ENCODE peak calls at places on chromosomes 5 and 9, in ten cellular contexts. One of them, this sample, is unnamed.

GRCh38 chr9:137058651-137059234 is 4.9 kb upstream of the ENTPD2 start:
- DNase-seq in tibial artery: no peak
- DNase-seq in skeletal muscle cell: no peak
- DNase-seq in Peyer's patch: no peak
- DNase-seq in dermis blood vessel endothelial cell: no peak
- DNase-seq in Right ventricle myocardium inferior: no peak
- DNase-seq in GM23248: no peak
- DNase-seq in GDM1: no peak
- DNase-seq in esophagus squamous epithelium: no peak
- DNase-seq in T-helper 1 cell: no peak
- DNase-seq in this sample: no peak

GRCh38 chr9:112520646-112521045 is 34.0 kb downstream of the KIAA1958 start:
- DNase-seq in tibial artery: no peak
- DNase-seq in skeletal muscle cell: no peak
- DNase-seq in Peyer's patch: no peak
- DNase-seq in dermis blood vessel endothelial cell: no peak
- DNase-seq in Right ventricle myocardium inferior: no peak
- DNase-seq in GM23248: no peak
- DNase-seq in GDM1: no peak
- DNase-seq in esophagus squamous epithelium: no peak
- DNase-seq in T-helper 1 cell: no peak
- DNase-seq in this sample: no peak

GRCh38 chr9:127938298-127938690 is 640 bp upstream of the DPM2 start:
- DNase-seq in tibial artery: no peak
- DNase-seq in skeletal muscle cell: no peak
- DNase-seq in Peyer's patch: no peak
- DNase-seq in dermis blood vessel endothelial cell: peak; percentile 41
- DNase-seq in Right ventricle myocardium inferior: peak; percentile 55
- DNase-seq in GM23248: peak; percentile 33
- DNase-seq in GDM1: no peak
- DNase-seq in esophagus squamous epithelium: no peak
- DNase-seq in T-helper 1 cell: no peak
- DNase-seq in this sample: no peak

GRCh38 chr5:122492675-122493074 is 180.6 kb downstream of the SNCAIP start:
- DNase-seq in tibial artery: no peak
- DNase-seq in skeletal muscle cell: no peak
- DNase-seq in Peyer's patch: no peak
- DNase-seq in dermis blood vessel endothelial cell: peak; percentile 22
- DNase-seq in Right ventricle myocardium inferior: no peak
- DNase-seq in GM23248: peak; percentile 24
- DNase-seq in GDM1: no peak
- DNase-seq in esophagus squamous epithelium: no peak
- DNase-seq in T-helper 1 cell: no peak
- DNase-seq in this sample: no peak

GRCh38 chr5:122424211-122424610 is 112.2 kb downstream of the SNCAIP start:
- DNase-seq in tibial artery: no peak
- DNase-seq in skeletal muscle cell: no peak
- DNase-seq in Peyer's patch: no peak
- DNase-seq in dermis blood vessel endothelial cell: no peak
- DNase-seq in Right ventricle myocardium inferior: no peak
- DNase-seq in GM23248: no peak
- DNase-seq in GDM1: no peak
- DNase-seq in esophagus squamous epithelium: no peak
- DNase-seq in T-helper 1 cell: no peak
- DNase-seq in this sample: no peak

GRCh38 chr5:115096034-115096769 is 73.5 kb downstream of the TRIM36 start:
- DNase-seq in tibial artery: no peak
- DNase-seq in skeletal muscle cell: no peak
- DNase-seq in Peyer's patch: no peak
- DNase-seq in dermis blood vessel endothelial cell: no peak
- DNase-seq in Right ventricle myocardium inferior: no peak
- DNase-seq in GM23248: no peak
- DNase-seq in GDM1: no peak
- DNase-seq in esophagus squamous epithelium: no peak
- DNase-seq in T-helper 1 cell: no peak
- DNase-seq in this sample: no peak

GRCh38 chr5:140567871-140568270 is 3.2 kb downstream of the SLC35A4 start:
- DNase-seq in tibial artery: no peak
- DNase-seq in skeletal muscle cell: no peak
- DNase-seq in Peyer's patch: peak; percentile 8
- DNase-seq in dermis blood vessel endothelial cell: no peak
- DNase-seq in Right ventricle myocardium inferior: no peak
- DNase-seq in GM23248: no peak
- DNase-seq in GDM1: no peak
- DNase-seq in esophagus squamous epithelium: no peak
- DNase-seq in T-helper 1 cell: no peak
- DNase-seq in this sample: no peak

GRCh38 chr5:138972836-138973235 is 97.7 kb upstream of the LRRTM2 start:
- DNase-seq in tibial artery: no peak
- DNase-seq in skeletal muscle cell: no peak
- DNase-seq in Peyer's patch: no peak
- DNase-seq in dermis blood vessel endothelial cell: no peak
- DNase-seq in Right ventricle myocardium inferior: no peak
- DNase-seq in GM23248: no peak
- DNase-seq in GDM1: no peak
- DNase-seq in esophagus squamous epithelium: no peak
- DNase-seq in T-helper 1 cell: no peak
- DNase-seq in this sample: no peak

GRCh38 chr5:174535691-174536090 is 188.7 kb upstream of the MSX2 start:
- DNase-seq in tibial artery: no peak
- DNase-seq in skeletal muscle cell: no peak
- DNase-seq in Peyer's patch: no peak
- DNase-seq in dermis blood vessel endothelial cell: no peak
- DNase-seq in Right ventricle myocardium inferior: no peak
- DNase-seq in GM23248: no peak
- DNase-seq in GDM1: no peak
- DNase-seq in esophagus squamous epithelium: no peak
- DNase-seq in T-helper 1 cell: no peak
- DNase-seq in this sample: no peak

GRCh38 chr9:36443581-36443980 is 43.5 kb upstream of the RNF38 start:
- DNase-seq in tibial artery: no peak
- DNase-seq in skeletal muscle cell: no peak
- DNase-seq in Peyer's patch: no peak
- DNase-seq in dermis blood vessel endothelial cell: no peak
- DNase-seq in Right ventricle myocardium inferior: no peak
- DNase-seq in GM23248: peak; percentile 57
- DNase-seq in GDM1: no peak
- DNase-seq in esophagus squamous epithelium: no peak
- DNase-seq in T-helper 1 cell: no peak
- DNase-seq in this sample: no peak

GRCh38 chr5:145014109-145014508 is 821.0 kb downstream of the PRELID2 start:
- DNase-seq in tibial artery: no peak
- DNase-seq in skeletal muscle cell: no peak
- DNase-seq in Peyer's patch: no peak
- DNase-seq in dermis blood vessel endothelial cell: no peak
- DNase-seq in Right ventricle myocardium inferior: no peak
- DNase-seq in GM23248: no peak
- DNase-seq in GDM1: no peak
- DNase-seq in esophagus squamous epithelium: no peak
- DNase-seq in T-helper 1 cell: no peak
- DNase-seq in this sample: no peak

GRCh38 chr5:18772475-18772874 is 1138.2 kb downstream of the TAF11L14 start:
- DNase-seq in tibial artery: no peak
- DNase-seq in skeletal muscle cell: peak; percentile 20
- DNase-seq in Peyer's patch: no peak
- DNase-seq in dermis blood vessel endothelial cell: no peak
- DNase-seq in Right ventricle myocardium inferior: no peak
- DNase-seq in GM23248: no peak
- DNase-seq in GDM1: no peak
- DNase-seq in esophagus squamous epithelium: no peak
- DNase-seq in T-helper 1 cell: no peak
- DNase-seq in this sample: no peak

GRCh38 chr9:32665101-32665500 is 29.6 kb upstream of the TAF1L start:
- DNase-seq in tibial artery: no peak
- DNase-seq in skeletal muscle cell: peak; percentile 24
- DNase-seq in Peyer's patch: no peak
- DNase-seq in dermis blood vessel endothelial cell: peak; percentile 3
- DNase-seq in Right ventricle myocardium inferior: no peak
- DNase-seq in GM23248: peak; percentile 69
- DNase-seq in GDM1: no peak
- DNase-seq in esophagus squamous epithelium: no peak
- DNase-seq in T-helper 1 cell: no peak
- DNase-seq in this sample: no peak

GRCh38 chr9:114429488-114429887 is 41.7 kb upstream of the AKNA start:
- DNase-seq in tibial artery: no peak
- DNase-seq in skeletal muscle cell: no peak
- DNase-seq in Peyer's patch: no peak
- DNase-seq in dermis blood vessel endothelial cell: no peak
- DNase-seq in Right ventricle myocardium inferior: no peak
- DNase-seq in GM23248: no peak
- DNase-seq in GDM1: no peak
- DNase-seq in esophagus squamous epithelium: no peak
- DNase-seq in T-helper 1 cell: no peak
- DNase-seq in this sample: no peak

GRCh38 chr9:36922548-36922947 is 111.5 kb downstream of the PAX5 start:
- DNase-seq in tibial artery: no peak
- DNase-seq in skeletal muscle cell: no peak
- DNase-seq in Peyer's patch: no peak
- DNase-seq in dermis blood vessel endothelial cell: no peak
- DNase-seq in Right ventricle myocardium inferior: no peak
- DNase-seq in GM23248: peak; percentile 5
- DNase-seq in GDM1: no peak
- DNase-seq in esophagus squamous epithelium: no peak
- DNase-seq in T-helper 1 cell: no peak
- DNase-seq in this sample: no peak

GRCh38 chr5:181190711-181191525 is 14.1 kb downstream of the TRIM7 start:
- DNase-seq in tibial artery: peak; percentile 31
- DNase-seq in skeletal muscle cell: no peak
- DNase-seq in Peyer's patch: peak; percentile 56
- DNase-seq in dermis blood vessel endothelial cell: peak; percentile 73
- DNase-seq in Right ventricle myocardium inferior: peak; percentile 84
- DNase-seq in GM23248: peak; percentile 72
- DNase-seq in GDM1: no peak
- DNase-seq in esophagus squamous epithelium: no peak
- DNase-seq in T-helper 1 cell: peak; percentile 51
- DNase-seq in this sample: no peak

GRCh38 chr9:88949425-88949824 is 41.8 kb upstream of the S1PR3 start:
- DNase-seq in tibial artery: no peak
- DNase-seq in skeletal muscle cell: peak; percentile 88
- DNase-seq in Peyer's patch: no peak
- DNase-seq in dermis blood vessel endothelial cell: peak; percentile 87
- DNase-seq in Right ventricle myocardium inferior: no peak
- DNase-seq in GM23248: peak; percentile 33
- DNase-seq in GDM1: no peak
- DNase-seq in esophagus squamous epithelium: no peak
- DNase-seq in T-helper 1 cell: no peak
- DNase-seq in this sample: no peak

GRCh38 chr5:14264605-14265316 is 121.6 kb downstream of the TRIO start:
- DNase-seq in tibial artery: peak; percentile 87
- DNase-seq in skeletal muscle cell: peak; percentile 78
- DNase-seq in Peyer's patch: peak; percentile 86
- DNase-seq in dermis blood vessel endothelial cell: peak; percentile 96
- DNase-seq in Right ventricle myocardium inferior: peak; percentile 94
- DNase-seq in GM23248: peak; percentile 98
- DNase-seq in GDM1: peak; percentile 68
- DNase-seq in esophagus squamous epithelium: peak; percentile 49
- DNase-seq in T-helper 1 cell: peak; percentile 32
- DNase-seq in this sample: peak; percentile 83

GRCh38 chr5:125045647-125046046 is 299.2 kb upstream of the ZNF608 start:
- DNase-seq in tibial artery: no peak
- DNase-seq in skeletal muscle cell: no peak
- DNase-seq in Peyer's patch: no peak
- DNase-seq in dermis blood vessel endothelial cell: peak; percentile 5
- DNase-seq in Right ventricle myocardium inferior: no peak
- DNase-seq in GM23248: no peak
- DNase-seq in GDM1: no peak
- DNase-seq in esophagus squamous epithelium: no peak
- DNase-seq in T-helper 1 cell: no peak
- DNase-seq in this sample: no peak

This sample was measured in AG04450.